ENCODE peak calls at places on chromosomes 12 and 14, in ten cellular contexts. O is progenitor cell of endocrine pancreas; U is substantia nigra; T is activated CD4-positive, alpha-beta T cell treated with anti-CD3 and anti-CD28 coated beads, Interleukin-2, amount 10 ng/mL, durations not matched to agents 7 days and 5 days; K is stimulated activated CD4-positive, alpha-beta T cell treated with anti-CD3 and anti-CD28 coated beads, TNF-alpha, amount 100 ng/mL, for 1 hour; M is fibroblast of mammary gland; X is NCI-H1092 treated with DMSO at 0.1 percent for 48 hours; H is SK-N-DZ; J is endothelial cell; E is posterior cingulate gyrus. P is an unnamed sample.

GRCh38 chr14:36227802-36228201 is 51.3 kb upstream of the PTCSC3 start:
- DNase-seq in E (no peak), J (no peak), X (no peak), H (no peak), U (no peak), O (no peak), K (no peak), M (no peak), T (no peak), P (no peak)

GRCh38 chr12:12047682-12048081 is 23.1 kb upstream of the BCL2L14 start:
- DNase-seq in E (no peak), O (no peak), T (no peak), H (no peak), M (no peak), U (no peak), K (no peak), J (no peak), X (no peak), P (no peak)

GRCh38 chr14:53742226-53742607 is 214.4 kb downstream of the BMP4 start:
- DNase-seq in K (no peak), M (no peak), O (no peak), X (no peak), T (no peak), H (no peak), U (no peak), J (no peak), E (no peak), P (no peak)

GRCh38 chr12:25347716-25348261 is 97.1 kb upstream of the KRAS start:
- DNase-seq in J (no peak), M (no peak), E (no peak), U (no peak), X (no peak), T (no peak), O (no peak), K (no peak), H (no peak), P (no peak)

GRCh38 chr14:89330236-89331002 is 86.6 kb downstream of the FOXN3 start:
- DNase-seq in E (no peak), K (no peak), U (no peak), T (no peak), J (no peak), M (peak; percentile 96), O (no peak), H (no peak), X (no peak), P (no peak)

GRCh38 chr14:53022593-53022992 is 71.7 kb upstream of the FERMT2 start:
- DNase-seq in H (no peak), M (no peak), X (no peak), E (no peak), U (no peak), T (no peak), J (no peak), K (no peak), O (no peak), P (no peak)

GRCh38 chr12:90199008-90199407 is 490.4 kb upstream of the ATP2B1 start:
- DNase-seq in H (no peak), T (no peak), K (no peak), O (no peak), J (no peak), X (no peak), E (no peak), M (no peak), U (no peak), P (no peak)

GRCh38 chr12:3564411-3564810 is 73.4 kb downstream of the PRMT8 start:
- DNase-seq in M (no peak), K (no peak), X (no peak), J (no peak), H (no peak), E (no peak), O (no peak), T (no peak), U (no peak), P (no peak)

GRCh38 chr12:48999371-49000131 is at the start of gene DDN:
- DNase-seq in O (no peak), H (peak; percentile 90), X (no peak), M (no peak), E (peak; percentile 54), K (no peak), U (no peak), J (no peak), T (peak; percentile 26), P (no peak)

GRCh38 chr12:50006266-50006665 is 19.0 kb downstream of the RACGAP1 start:
- DNase-seq in O (no peak), U (no peak), T (no peak), X (no peak), K (no peak), H (no peak), J (no peak), M (no peak), E (no peak), P (no peak)

GRCh38 chr14:89032086-89032649 is 207.7 kb downstream of the TTC8 start:
- DNase-seq in O (no peak), K (no peak), T (no peak), H (no peak), X (no peak), M (no peak), J (no peak), U (no peak), E (no peak), P (no peak)

GRCh38 chr14:99274346-99275221 is 2.6 kb upstream of the BCL11B start:
- DNase-seq in X (peak; percentile 94), M (peak; percentile 51), E (peak; percentile 64), O (peak; percentile 80), J (peak; percentile 75), U (peak; percentile 23), H (peak; percentile 89), K (no peak), T (peak; percentile 60), P (peak; percentile 80)

GRCh38 chr14:104749111-104749649 is 3.8 kb upstream of the SIVA1 start:
- DNase-seq in X (peak; percentile 32), T (no peak), U (peak; percentile 43), E (no peak), O (no peak), H (no peak), J (no peak), K (no peak), M (peak; percentile 28), P (no peak)

GRCh38 chr12:1115471-1116242 is 124.6 kb downstream of the ERC1 start:
- DNase-seq in M (peak; percentile 76), X (no peak), E (no peak), T (no peak), K (no peak), U (no peak), H (no peak), O (no peak), J (no peak), P (no peak)

GRCh38 chr14:94633116-94633515 is 20.9 kb downstream of the SERPINA3 start:
- DNase-seq in H (no peak), O (no peak), J (no peak), X (no peak), U (no peak), E (no peak), T (no peak), K (no peak), M (no peak), P (no peak)

GRCh38 chr12:67034110-67034879 is 234.9 kb upstream of the CAND1 start:
- DNase-seq in X (peak; percentile 11), O (no peak), H (no peak), K (no peak), M (no peak), T (no peak), E (no peak), J (no peak), U (no peak), P (no peak)

GRCh38 chr14:79551591-79551990 is 659.7 kb downstream of the DIO2 start:
- DNase-seq in M (no peak), H (no peak), O (no peak), K (no peak), T (no peak), X (peak; percentile 14), U (no peak), J (no peak), E (no peak), P (no peak)

GRCh38 chr12:95548539-95549391 is 2.5 kb downstream of the USP44 start:
- DNase-seq in H (no peak), J (peak; percentile 76), T (peak; percentile 57), O (peak; percentile 63), M (no peak), X (peak; percentile 19), E (peak; percentile 21), U (peak; percentile 39), K (peak; percentile 60), P (peak; percentile 58)

GRCh38 chr12:66688836-66689439 is 10.1 kb upstream of the GRIP1 start:
- DNase-seq in E (no peak), M (peak; percentile 20), H (peak; percentile 77), K (no peak), O (peak; percentile 62), U (peak; percentile 1), J (peak; percentile 68), X (peak; percentile 42), T (peak; percentile 46), P (peak; percentile 35)

GRCh38 chr14:92484132-92484823 is 29.3 kb upstream of the RIN3 start:
- DNase-seq in U (no peak), J (no peak), T (no peak), M (no peak), O (no peak), K (no peak), X (no peak), E (no peak), H (no peak), P (no peak)

GRCh38 chr12:67797316-67797741 is 148.8 kb downstream of the DYRK2 start:
- DNase-seq in U (no peak), M (peak; percentile 17), H (no peak), E (no peak), K (no peak), T (no peak), X (no peak), J (no peak), O (no peak), P (no peak)

GRCh38 chr12:115259968-115260806 is 576.2 kb upstream of the TBX3 start:
- DNase-seq in H (no peak), T (no peak), M (no peak), O (no peak), K (no peak), X (peak; percentile 73), E (no peak), J (no peak), U (no peak), P (no peak)

GRCh38 chr12:6987956-6988573 is 17.4 kb downstream of the EMG1 start:
- DNase-seq in K (no peak), E (no peak), J (no peak), U (no peak), X (no peak), H (no peak), M (no peak), O (no peak), T (no peak), P (no peak)

GRCh38 chr14:63452796-63453195 is 90.4 kb downstream of the PPP2R5E start:
- DNase-seq in H (no peak), O (no peak), U (no peak), T (no peak), J (no peak), M (no peak), K (no peak), X (no peak), E (no peak), P (no peak)

GRCh38 chr14:48814562-48814961 is 771.6 kb downstream of the RPS29 start:
- DNase-seq in J (no peak), U (no peak), H (no peak), O (no peak), E (no peak), M (no peak), T (no peak), K (no peak), X (peak; percentile 31), P (no peak)

GRCh38 chr12:117456076-117456475 is 94.7 kb upstream of the NOS1 start:
- DNase-seq in T (no peak), O (no peak), K (no peak), M (no peak), U (no peak), X (no peak), H (no peak), E (no peak), J (no peak), P (no peak)

GRCh38 chr12:78703820-78704525 is 160.6 kb upstream of the SYT1 start:
- DNase-seq in U (no peak), H (no peak), E (no peak), K (no peak), M (peak; percentile 84), J (no peak), O (no peak), X (no peak), T (no peak), P (no peak)

GRCh38 chr12:114257687-114258086 is 148.3 kb downstream of the TBX5 start:
- DNase-seq in O (no peak), J (no peak), M (no peak), K (no peak), H (no peak), E (no peak), T (no peak), U (no peak), X (no peak), P (no peak)

P was measured in neural crest cell.